ENCODE peak calls at places on chromosomes 3 and 15, in four cellular contexts. One of them, this sample, is unnamed. For H3K27me3 and H3K4me1, the result is how much of the 10 kb centered on the place peaks cover.

GRCh38 chr3:153284282-153284938 is 122.4 kb downstream of the RAP2B start:
- DNase-seq in SJSA1: peak
- DNase-seq in aorta: peak
- DNase-seq in heart left ventricle: peak
- DNase-seq in this sample: no peak

GRCh38 chr3:115720988-115721387 is 97.7 kb downstream of the GAP43 start:
- DNase-seq in SJSA1: no peak
- DNase-seq in aorta: no peak
- DNase-seq in heart left ventricle: no peak
- DNase-seq in this sample: no peak

GRCh38 chr15:95196176-95196915 is 965.0 kb downstream of the MCTP2 start:
- DNase-seq in SJSA1: no peak
- DNase-seq in aorta: no peak
- DNase-seq in heart left ventricle: no peak
- DNase-seq in this sample: no peak

GRCh38 chr3:197801801-197802504 is 10.9 kb downstream of the LRCH3 start:
- DNase-seq in SJSA1: no peak
- DNase-seq in aorta: no peak
- DNase-seq in heart left ventricle: no peak
- DNase-seq in this sample: peak

GRCh38 chr3:42847731-42848130 is 27.9 kb downstream of the CYP8B1 start:
- DNase-seq in SJSA1: no peak
- DNase-seq in aorta: no peak
- DNase-seq in heart left ventricle: no peak
- DNase-seq in this sample: no peak

GRCh38 chr15:78390823-78391222 is 47.2 kb upstream of the IREB2 start:
- DNase-seq in SJSA1: no peak
- DNase-seq in aorta: no peak
- DNase-seq in heart left ventricle: no peak
- DNase-seq in this sample: no peak

GRCh38 chr3:35946121-35946856 is 307.0 kb downstream of the ARPP21 start:
- DNase-seq in SJSA1: no peak
- DNase-seq in aorta: no peak
- DNase-seq in heart left ventricle: no peak
- DNase-seq in this sample: no peak

GRCh38 chr15:67836134-67836455 is 3.8 kb downstream of the RNU6-1 start:
- DNase-seq in SJSA1: no peak
- DNase-seq in aorta: no peak
- DNase-seq in heart left ventricle: no peak
- DNase-seq in this sample: no peak

GRCh38 chr15:68900032-68900431 is 30.3 kb upstream of the SPESP1 start:
- DNase-seq in SJSA1: no peak
- DNase-seq in aorta: no peak
- DNase-seq in heart left ventricle: no peak
- DNase-seq in this sample: no peak

GRCh38 chr3:64642327-64643151 is 45.3 kb downstream of the ADAMTS9 start:
- DNase-seq in SJSA1: no peak
- DNase-seq in aorta: no peak
- DNase-seq in heart left ventricle: no peak
- DNase-seq in this sample: no peak

GRCh38 chr3:150545419-150546225 is 674 bp downstream of the SERP1 start:
- DNase-seq in SJSA1: peak
- DNase-seq in aorta: peak
- DNase-seq in heart left ventricle: no peak
- DNase-seq in this sample: no peak

GRCh38 chr15:69031013-69032001 is 16.8 kb downstream of the NOX5 start:
- DNase-seq in SJSA1: peak
- DNase-seq in aorta: peak
- DNase-seq in heart left ventricle: peak
- DNase-seq in this sample: peak

GRCh38 chr3:119937229-119937628 is 155.3 kb downstream of the NR1I2 start:
- DNase-seq in SJSA1: no peak
- DNase-seq in aorta: no peak
- DNase-seq in heart left ventricle: no peak
- DNase-seq in this sample: no peak

GRCh38 chr15:72902245-72902928 is 118.8 kb upstream of the ADPGK start:
- DNase-seq in SJSA1: peak
- DNase-seq in aorta: peak
- DNase-seq in heart left ventricle: peak
- DNase-seq in this sample: no peak

GRCh38 chr3:129633751-129634481 is 27.4 kb upstream of the PLXND1 start:
- DNase-seq in SJSA1: no peak
- DNase-seq in aorta: no peak
- DNase-seq in heart left ventricle: no peak
- DNase-seq in this sample: no peak

GRCh38 chr3:153052096-153052460 is 109.9 kb upstream of the RAP2B start:
- DNase-seq in SJSA1: peak
- DNase-seq in aorta: peak
- DNase-seq in heart left ventricle: no peak
- DNase-seq in this sample: no peak

GRCh38 chr3:13121553-13122001 is 48.3 kb upstream of the IQSEC1 start:
- DNase-seq in SJSA1: no peak
- DNase-seq in aorta: peak
- DNase-seq in heart left ventricle: no peak
- DNase-seq in this sample: no peak

GRCh38 chr3:39849992-39850706 is 40.7 kb downstream of the MYRIP start:
- DNase-seq in SJSA1: no peak
- DNase-seq in aorta: no peak
- DNase-seq in heart left ventricle: no peak
- DNase-seq in this sample: no peak

GRCh38 chr15:63901912-63902670 is 68.3 kb upstream of the HERC1 start:
- DNase-seq in SJSA1: no peak
- DNase-seq in aorta: no peak
- DNase-seq in heart left ventricle: no peak
- DNase-seq in this sample: no peak
- H3K4me3 ChIP-seq in SJSA1: no peak
- H3K4me3 ChIP-seq in aorta: no peak
- H3K4me3 ChIP-seq in heart left ventricle: no peak
- H3K4me3 ChIP-seq in this sample: no peak

DNA sequence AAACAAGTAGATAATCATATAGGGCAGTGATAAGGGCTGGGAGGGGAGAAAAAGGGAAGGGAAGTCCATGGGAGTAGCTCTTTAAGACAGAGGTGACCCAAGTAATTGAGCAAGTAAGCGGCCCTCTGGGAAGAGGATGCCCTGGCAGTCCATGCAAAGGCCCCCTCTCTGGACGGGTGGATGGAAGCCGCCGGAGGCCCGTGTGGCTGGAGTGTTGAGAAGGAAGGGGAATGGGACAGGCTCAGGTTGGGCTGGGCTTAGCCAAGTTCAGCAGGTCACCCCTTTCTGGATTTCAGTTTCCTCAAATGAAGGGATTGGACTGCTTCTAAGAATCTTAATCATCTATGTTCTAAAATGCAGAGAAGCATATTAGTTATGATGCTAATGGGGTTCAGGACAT is 32.4 kb upstream of the TRPM1 start:
- DNase-seq in SJSA1: no peak
- DNase-seq in aorta: no peak
- DNase-seq in heart left ventricle: no peak
- DNase-seq in this sample: no peak
- H3K27me3 ChIP-seq in SJSA1: under half
- H3K27me3 ChIP-seq in aorta: under half
- H3K27me3 ChIP-seq in heart left ventricle: under half
- H3K27me3 ChIP-seq in this sample: under half

GRCh38 chr15:62897634-62898033 is 144.9 kb upstream of the TPM1 start:
- DNase-seq in SJSA1: no peak
- DNase-seq in aorta: no peak
- DNase-seq in heart left ventricle: no peak
- DNase-seq in this sample: no peak
- H3K4me1 ChIP-seq in SJSA1: under half
- H3K4me1 ChIP-seq in aorta: under half
- H3K4me1 ChIP-seq in heart left ventricle: under half
- H3K4me1 ChIP-seq in this sample: under half

DNA sequence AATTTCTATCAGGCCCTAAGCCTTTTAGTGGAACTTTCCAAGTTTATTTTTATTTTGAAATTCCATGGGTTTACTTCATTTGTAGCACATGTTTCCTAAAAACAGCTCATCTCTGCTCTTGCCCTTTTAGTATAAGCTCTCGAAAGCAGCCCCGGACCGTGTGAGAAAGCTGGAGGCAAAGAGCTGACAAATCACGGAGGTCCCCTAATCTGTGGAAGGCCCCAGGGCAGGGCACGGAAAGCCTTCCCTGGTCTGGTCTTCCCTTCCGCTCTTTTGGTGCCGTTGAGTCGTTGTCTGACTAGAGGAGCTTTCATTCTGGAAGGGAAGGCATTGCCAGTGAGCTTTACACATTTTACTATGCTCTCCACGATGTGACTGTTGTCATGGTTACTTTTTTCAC is 71.8 kb downstream of the CYP19A1 start:
- DNase-seq in SJSA1: no peak
- DNase-seq in aorta: no peak
- DNase-seq in heart left ventricle: no peak
- DNase-seq in this sample: no peak
- H3K4me3 ChIP-seq in SJSA1: no peak
- H3K4me3 ChIP-seq in aorta: no peak
- H3K4me3 ChIP-seq in heart left ventricle: peak
- H3K4me3 ChIP-seq in this sample: peak

GRCh38 chr15:33112541-33113105 is 81.9 kb downstream of the FMN1 start:
- DNase-seq in SJSA1: no peak
- DNase-seq in aorta: no peak
- DNase-seq in heart left ventricle: no peak
- DNase-seq in this sample: no peak

GRCh38 chr15:33109345-33109744 is 85.2 kb downstream of the FMN1 start:
- DNase-seq in SJSA1: no peak
- DNase-seq in aorta: no peak
- DNase-seq in heart left ventricle: no peak
- DNase-seq in this sample: no peak

GRCh38 chr15:33111051-33111451 is 83.5 kb downstream of the FMN1 start:
- DNase-seq in SJSA1: no peak
- DNase-seq in aorta: no peak
- DNase-seq in heart left ventricle: no peak
- DNase-seq in this sample: no peak

GRCh38 chr15:33107950-33108349 is 86.6 kb downstream of the FMN1 start:
- DNase-seq in SJSA1: no peak
- DNase-seq in aorta: no peak
- DNase-seq in heart left ventricle: no peak
- DNase-seq in this sample: no peak

GRCh38 chr15:33108518-33108917 is 86.0 kb downstream of the FMN1 start:
- DNase-seq in SJSA1: no peak
- DNase-seq in aorta: no peak
- DNase-seq in heart left ventricle: no peak
- DNase-seq in this sample: no peak
- H3K27me3 ChIP-seq in SJSA1: under half
- H3K27me3 ChIP-seq in aorta: under half
- H3K27me3 ChIP-seq in heart left ventricle: under half
- H3K27me3 ChIP-seq in this sample: under half